ENCODE peak calls at places on chromosome 1, in five cellular contexts. One of them, this sample, is unnamed.

GRCh38 chr1:147676306-147677085 is 6.2 kb upstream of the ACP6 start:
- DNase-seq in NCI-H748 treated with DMSO at 0.1 percent for 48 hours: no peak
- DNase-seq in NAMALWA: no peak
- DNase-seq in kidney epithelial cell: no peak
- DNase-seq in ELR: peak
- DNase-seq in this sample: no peak

GRCh38 chr1:173853074-173853473 is 14.7 kb downstream of the GAS5 start:
- DNase-seq in NCI-H748 treated with DMSO at 0.1 percent for 48 hours: no peak
- DNase-seq in NAMALWA: no peak
- DNase-seq in kidney epithelial cell: no peak
- DNase-seq in ELR: peak
- DNase-seq in this sample: no peak

GRCh38 chr1:199124351-199124750 is 485.5 kb downstream of the PTPRC start:
- DNase-seq in NCI-H748 treated with DMSO at 0.1 percent for 48 hours: no peak
- DNase-seq in NAMALWA: no peak
- DNase-seq in kidney epithelial cell: no peak
- DNase-seq in ELR: peak
- DNase-seq in this sample: no peak

GRCh38 chr1:110235839-110236682 is 25.9 kb downstream of the KCNC4 start:
- DNase-seq in NCI-H748 treated with DMSO at 0.1 percent for 48 hours: no peak
- DNase-seq in NAMALWA: no peak
- DNase-seq in kidney epithelial cell: peak
- DNase-seq in ELR: peak
- DNase-seq in this sample: no peak

GRCh38 chr1:184002071-184002470 is 35.5 kb downstream of the COLGALT2 start:
- DNase-seq in NCI-H748 treated with DMSO at 0.1 percent for 48 hours: no peak
- DNase-seq in NAMALWA: no peak
- DNase-seq in kidney epithelial cell: peak
- DNase-seq in ELR: peak
- DNase-seq in this sample: no peak

GRCh38 chr1:237205400-237206064 is 163.5 kb downstream of the RYR2 start:
- DNase-seq in NCI-H748 treated with DMSO at 0.1 percent for 48 hours: no peak
- DNase-seq in NAMALWA: no peak
- DNase-seq in kidney epithelial cell: no peak
- DNase-seq in ELR: peak
- DNase-seq in this sample: no peak

GRCh38 chr1:224333309-224333926 is 3.4 kb upstream of the NVL start:
- DNase-seq in NCI-H748 treated with DMSO at 0.1 percent for 48 hours: peak
- DNase-seq in NAMALWA: peak
- DNase-seq in kidney epithelial cell: no peak
- DNase-seq in ELR: peak
- DNase-seq in this sample: no peak

GRCh38 chr1:174366946-174367345 is 80.8 kb upstream of the GPR52 start:
- DNase-seq in NCI-H748 treated with DMSO at 0.1 percent for 48 hours: no peak
- DNase-seq in NAMALWA: no peak
- DNase-seq in kidney epithelial cell: no peak
- DNase-seq in ELR: no peak
- DNase-seq in this sample: no peak

GRCh38 chr1:2801535-2802291 is at the start of gene TTC34:
- DNase-seq in NCI-H748 treated with DMSO at 0.1 percent for 48 hours: peak
- DNase-seq in NAMALWA: peak
- DNase-seq in kidney epithelial cell: no peak
- DNase-seq in ELR: no peak
- DNase-seq in this sample: no peak

GRCh38 chr1:15997637-15998280 is 6.3 kb upstream of the SRARP start:
- DNase-seq in NCI-H748 treated with DMSO at 0.1 percent for 48 hours: no peak
- DNase-seq in NAMALWA: no peak
- DNase-seq in kidney epithelial cell: no peak
- DNase-seq in ELR: no peak
- DNase-seq in this sample: no peak

GRCh38 chr1:244437108-244437507 is 14.6 kb downstream of the ADSS2 start:
- DNase-seq in NCI-H748 treated with DMSO at 0.1 percent for 48 hours: no peak
- DNase-seq in NAMALWA: no peak
- DNase-seq in kidney epithelial cell: no peak
- DNase-seq in ELR: peak
- DNase-seq in this sample: no peak

GRCh38 chr1:81804320-81804719 is 3.6 kb downstream of the ADGRL2 start:
- DNase-seq in NCI-H748 treated with DMSO at 0.1 percent for 48 hours: no peak
- DNase-seq in NAMALWA: no peak
- DNase-seq in kidney epithelial cell: no peak
- DNase-seq in ELR: no peak
- DNase-seq in this sample: no peak

GRCh38 chr1:60974524-60974923 is 107.8 kb upstream of the NFIA start:
- DNase-seq in NCI-H748 treated with DMSO at 0.1 percent for 48 hours: no peak
- DNase-seq in NAMALWA: no peak
- DNase-seq in kidney epithelial cell: no peak
- DNase-seq in ELR: no peak
- DNase-seq in this sample: no peak

GRCh38 chr1:37676281-37677243 is 15.8 kb upstream of the CDCA8 start:
- DNase-seq in NCI-H748 treated with DMSO at 0.1 percent for 48 hours: no peak
- DNase-seq in NAMALWA: peak
- DNase-seq in kidney epithelial cell: no peak
- DNase-seq in ELR: no peak
- DNase-seq in this sample: no peak

GRCh38 chr1:57270926-57271698 is 152.7 kb downstream of the DAB1 start:
- DNase-seq in NCI-H748 treated with DMSO at 0.1 percent for 48 hours: no peak
- DNase-seq in NAMALWA: no peak
- DNase-seq in kidney epithelial cell: no peak
- DNase-seq in ELR: no peak
- DNase-seq in this sample: no peak

GRCh38 chr1:60911980-60912692 is 170.2 kb upstream of the NFIA start:
- DNase-seq in NCI-H748 treated with DMSO at 0.1 percent for 48 hours: peak
- DNase-seq in NAMALWA: no peak
- DNase-seq in kidney epithelial cell: no peak
- DNase-seq in ELR: no peak
- DNase-seq in this sample: no peak

GRCh38 chr1:17558954-17559617 is 19.6 kb downstream of the ARHGEF10L start:
- DNase-seq in NCI-H748 treated with DMSO at 0.1 percent for 48 hours: no peak
- DNase-seq in NAMALWA: no peak
- DNase-seq in kidney epithelial cell: no peak
- DNase-seq in ELR: peak
- DNase-seq in this sample: no peak

GRCh38 chr1:165215676-165216075 is 140.8 kb downstream of the LMX1A start:
- DNase-seq in NCI-H748 treated with DMSO at 0.1 percent for 48 hours: no peak
- DNase-seq in NAMALWA: no peak
- DNase-seq in kidney epithelial cell: no peak
- DNase-seq in ELR: no peak
- DNase-seq in this sample: no peak

GRCh38 chr1:245432221-245432620 is 277.4 kb downstream of the KIF26B start:
- DNase-seq in NCI-H748 treated with DMSO at 0.1 percent for 48 hours: no peak
- DNase-seq in NAMALWA: no peak
- DNase-seq in kidney epithelial cell: no peak
- DNase-seq in ELR: no peak
- DNase-seq in this sample: no peak

This sample was measured in SK-N-MC.